ENCODE peak calls at places on chromosomes 12 and 14, in seven cellular contexts. H is K562, E is HepG2, V is HCT116, N is GM12878, O is SK-N-SH, I is H1. J is an unnamed sample.

GRCh38 chr14:31692376-31692781 is 131.2 kb downstream of the NUBPL start:
- DNase-seq in H (no peak), E (no peak), V (no peak), N (no peak), O (peak), I (no peak), J (no peak)

GRCh38 chr12:55957106-55957859 is 8.6 kb downstream of the PMEL start:
- DNase-seq in H (no peak), E (no peak), V (no peak), N (no peak), O (no peak), I (no peak), J (no peak)

GRCh38 chr12:6620137-6620884 is 13.1 kb upstream of the CHD4 start:
- DNase-seq in H (no peak), E (no peak), V (no peak), N (no peak), O (peak), I (peak), J (no peak)

GRCh38 chr14:49512147-49512551 is 74.0 kb downstream of the RPS29 start:
- DNase-seq in H (no peak), E (no peak), V (peak), N (no peak), O (no peak), I (no peak), J (no peak)

GRCh38 chr12:20681334-20681733 is 13.8 kb upstream of the SLCO1C1 start:
- DNase-seq in H (no peak), E (no peak), V (no peak), N (no peak), O (no peak), I (no peak), J (no peak)

GRCh38 chr12:5817246-5817645 is 127.8 kb downstream of the ANO2 start:
- DNase-seq in H (no peak), E (no peak), V (no peak), N (no peak), O (no peak), I (no peak), J (no peak)

GRCh38 chr12:19447386-19447785 is 8.1 kb downstream of the AEBP2 start:
- DNase-seq in H (no peak), E (no peak), V (no peak), N (no peak), O (no peak), I (no peak), J (no peak)

GRCh38 chr12:55932546-55932919 is 1.6 kb downstream of the DGKA start:
- DNase-seq in H (no peak), E (no peak), V (no peak), N (no peak), O (peak), I (no peak), J (peak)

GRCh38 chr14:75805646-75806045 is 144.6 kb downstream of the TTLL5 start:
- DNase-seq in H (no peak), E (no peak), V (no peak), N (no peak), O (no peak), I (no peak), J (no peak)

GRCh38 chr12:131364903-131365820 is 345.7 kb upstream of the SFSWAP start:
- DNase-seq in H (no peak), E (no peak), V (no peak), N (no peak), O (no peak), I (no peak), J (no peak)

DNA sequence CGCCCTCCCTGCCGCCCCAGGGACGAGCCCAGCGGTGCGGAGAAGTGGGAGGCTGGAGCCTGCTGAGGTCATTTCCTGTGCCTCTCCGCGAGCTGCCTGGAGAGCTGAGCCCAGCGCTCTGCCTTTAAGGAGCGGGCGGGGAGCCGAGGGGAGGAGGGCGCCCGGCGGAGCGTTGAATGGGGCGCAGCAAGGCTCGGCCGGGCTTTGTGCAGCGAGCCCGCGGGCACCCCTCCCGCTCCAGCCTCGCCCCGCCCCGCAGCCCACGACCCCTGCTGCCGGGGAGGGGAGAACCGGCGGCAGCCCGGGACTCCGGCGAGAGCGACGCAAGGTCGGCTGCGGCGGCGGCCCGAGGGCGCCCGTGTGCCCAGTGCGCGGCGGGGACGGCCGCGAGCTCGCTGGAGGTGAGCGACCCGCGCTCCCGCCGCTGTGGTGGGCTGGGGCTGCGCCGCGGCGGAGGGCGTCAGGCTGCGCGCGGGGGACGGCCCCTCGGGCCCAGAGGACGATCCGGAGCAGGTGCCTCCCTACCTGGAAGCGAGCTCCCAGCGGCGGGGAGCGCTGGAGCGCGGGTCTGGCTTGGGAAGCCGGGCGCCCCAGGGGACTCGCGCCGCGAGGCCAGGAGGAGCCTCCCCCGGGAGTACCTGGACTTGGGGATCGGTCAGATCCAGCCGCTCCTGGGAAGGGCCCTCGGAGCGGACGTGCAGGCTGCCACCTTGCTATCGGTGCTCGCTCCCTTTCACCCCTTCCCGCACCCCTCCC is at the start of gene PLEKHH1:
- DNase-seq in H (peak), E (peak), V (peak), N (no peak), O (peak), I (peak), J (peak)
- TF ChIP-seq JUND in H (peak), E (no peak), V (no peak), N (no peak), O (no peak), I (peak), J (no peak)

GRCh38 chr14:95134304-95134933 is 22.9 kb downstream of the DICER1 start:
- DNase-seq in H (no peak), E (no peak), V (no peak), N (no peak), O (no peak), I (no peak), J (no peak)
- TF ChIP-seq JUND in H (no peak), E (no peak), V (no peak), N (no peak), O (no peak), I (no peak), J (no peak)

DNA sequence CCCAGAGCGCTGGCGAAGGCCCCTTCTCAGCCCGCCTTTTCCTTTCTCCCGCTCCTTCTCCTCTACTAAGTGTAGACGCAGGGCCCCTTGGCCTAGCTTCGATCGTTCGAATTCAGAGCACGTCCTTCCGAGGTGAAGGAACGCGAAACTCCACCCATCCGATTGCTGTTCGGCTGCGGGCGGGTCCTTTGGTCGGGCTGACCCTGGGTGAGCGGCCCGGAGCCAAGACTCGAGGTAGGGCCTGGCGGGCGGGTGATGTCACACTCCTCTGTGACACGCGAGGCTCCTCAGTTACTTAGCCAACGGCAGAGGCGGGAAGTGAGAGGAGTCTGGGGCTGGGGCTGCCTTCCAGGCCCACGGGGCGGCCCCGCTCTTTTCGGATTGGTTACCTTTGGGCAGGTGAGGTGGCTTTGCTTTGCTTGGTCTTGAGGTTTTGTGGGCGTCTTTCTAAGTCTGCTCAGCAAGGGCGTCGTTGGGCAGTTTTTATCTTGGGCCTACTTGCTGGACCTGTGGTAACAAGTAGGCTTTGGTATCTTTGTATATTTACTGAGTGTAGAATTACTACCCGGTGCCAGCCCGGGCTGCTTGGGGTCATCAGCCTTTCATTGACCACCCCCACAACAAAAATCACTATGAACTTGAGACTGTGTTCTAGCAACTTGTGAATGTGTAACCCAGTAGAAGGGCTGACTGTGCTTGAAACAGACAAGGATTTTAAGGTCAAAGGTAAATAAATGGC is 694 bp downstream of the TMBIM6 start:
- DNase-seq in H (peak), E (peak), V (peak), N (peak), O (peak), I (peak), J (peak)
- TF ChIP-seq JUND in H (peak), E (no peak), V (no peak), N (no peak), O (no peak), I (no peak), J (no peak)

GRCh38 chr14:81625343-81625742 is 91.7 kb upstream of the SEL1L start:
- DNase-seq in H (no peak), E (peak), V (peak), N (no peak), O (peak), I (no peak), J (peak)
- TF ChIP-seq JUND in H (no peak), E (no peak), V (no peak), N (no peak), O (no peak), I (no peak), J (no peak)

GRCh38 chr14:38208825-38209562 is 1.3 kb downstream of the SSTR1 start:
- DNase-seq in H (no peak), E (peak), V (no peak), N (no peak), O (no peak), I (no peak), J (no peak)
- TF ChIP-seq JUND in H (no peak), E (no peak), V (no peak), N (no peak), O (no peak), I (no peak), J (no peak)

GRCh38 chr12:119989619-119990381 is 764 bp downstream of the BICDL1 start:
- DNase-seq in H (peak), E (peak), V (no peak), N (no peak), O (peak), I (peak), J (peak)
- TF ChIP-seq JUND in H (no peak), E (no peak), V (no peak), N (no peak), O (no peak), I (no peak), J (no peak)

GRCh38 chr12:84117190-84117589 is 795.4 kb downstream of the SLC6A15 start:
- DNase-seq in H (no peak), E (no peak), V (no peak), N (no peak), O (no peak), I (no peak), J (no peak)

GRCh38 chr12:84113666-84114065 is 798.9 kb downstream of the SLC6A15 start:
- DNase-seq in H (no peak), E (no peak), V (no peak), N (no peak), O (no peak), I (no peak), J (no peak)
- TF ChIP-seq JUND in H (no peak), E (no peak), V (no peak), N (no peak), O (no peak), I (no peak), J (no peak)

GRCh38 chr14:90319634-90320541 is 11.9 kb downstream of the NRDE2 start:
- DNase-seq in H (no peak), E (no peak), V (no peak), N (no peak), O (no peak), I (no peak), J (no peak)
- TF ChIP-seq JUND in H (no peak), E (no peak), V (no peak), N (no peak), O (no peak), I (no peak), J (no peak)

GRCh38 chr12:12681061-12681765 is 14.8 kb downstream of the GPR19 start:
- DNase-seq in H (no peak), E (no peak), V (no peak), N (no peak), O (no peak), I (no peak), J (no peak)
- TF ChIP-seq JUND in H (no peak), E (no peak), V (no peak), N (no peak), O (no peak), I (no peak), J (no peak)

DNA sequence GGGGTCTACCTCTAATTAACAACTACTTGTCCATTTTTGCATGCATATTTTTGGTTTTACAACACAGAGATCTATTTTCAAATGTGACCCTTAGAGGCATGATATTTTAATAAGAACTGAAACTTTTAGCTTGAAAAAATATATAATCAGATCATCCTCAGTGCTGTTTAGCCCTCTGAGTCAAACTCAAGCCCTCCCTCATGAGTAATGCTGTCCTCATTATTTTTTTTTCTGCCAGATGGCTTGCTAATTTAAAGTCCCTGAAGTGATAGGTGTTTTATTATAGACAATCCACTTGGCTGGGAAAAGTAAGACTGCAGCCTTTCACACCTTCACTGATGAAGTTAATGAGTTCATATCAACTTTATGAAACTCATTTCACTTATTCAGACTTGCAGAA is 227.7 kb downstream of the SLC16A7 start:
- DNase-seq in H (no peak), E (no peak), V (no peak), N (no peak), O (no peak), I (no peak), J (no peak)
- TF ChIP-seq JUND in H (no peak), E (no peak), V (no peak), N (no peak), O (no peak), I (no peak), J (no peak)